ENCODE peak calls at places on chromosomes 2 and 18, in four cellular contexts. R, Y, N and I are unnamed samples.

GRCh38 chr2:75896779-75897366 is 186.2 kb upstream of the GCFC2 start:
- DNase-seq in R (no peak), Y (no peak), N (no peak), I (peak; percentile 35)

GRCh38 chr2:44953686-44953976 is 12.1 kb downstream of the SIX3 start:
- DNase-seq in Y (no peak), N (no peak), R (no peak), I (no peak)

GRCh38 chr2:148253716-148254115 is 232.8 kb downstream of the MBD5 start:
- DNase-seq in Y (no peak), N (no peak), R (no peak), I (no peak)

GRCh38 chr2:46171441-46171953 is 125.7 kb upstream of the EPAS1 start:
- DNase-seq in N (no peak), R (no peak), Y (peak; percentile 73), I (no peak)

GRCh38 chr2:43012966-43013365 is 213.4 kb downstream of the ZFP36L2 start:
- DNase-seq in R (no peak), Y (no peak), N (no peak), I (no peak)

GRCh38 chr2:232871418-232871834 is 1.4 kb downstream of the SNORC start:
- DNase-seq in Y (no peak), N (no peak), R (no peak), I (peak; percentile 16)

GRCh38 chr2:55862673-55863390 is 60.8 kb downstream of the EFEMP1 start:
- DNase-seq in Y (peak; percentile 81), N (no peak), R (no peak), I (no peak)

GRCh38 chr2:113173563-113174368 is at the start of gene PSD4:
- DNase-seq in Y (no peak), R (peak; percentile 83), N (peak; percentile 88), I (no peak)

GRCh38 chr2:150385211-150385610 is 102.3 kb downstream of the RND3 start:
- DNase-seq in R (no peak), Y (no peak), N (no peak), I (no peak)

GRCh38 chr18:47247036-47247832 is 4.2 kb downstream of the SKOR2 start:
- DNase-seq in R (no peak), Y (peak; percentile 63), N (no peak), I (peak; percentile 90)

GRCh38 chr2:155310589-155310988 is 612.1 kb downstream of the KCNJ3 start:
- DNase-seq in N (no peak), Y (peak; percentile 7), R (no peak), I (peak; percentile 0)